ENCODE peak calls at places on chromosomes 6 and 20, in ten cellular contexts. One of them, this sample, is unnamed.

GRCh38 chr6:21332077-21332476 is 261.5 kb upstream of the SOX4 start:
- DNase-seq in psoas muscle: no peak
- DNase-seq in left lung: no peak
- DNase-seq in activated T-cell treated with anti-CD3 and anti-CD28 coated beads, Interleukin-2, amount 50 U/mL, for 1 hour: no peak
- DNase-seq in T-helper 1 cell: no peak
- DNase-seq in lung microvascular endothelial cell: no peak
- DNase-seq in stimulated activated CD4-positive, alpha-beta T cell treated with anti-CD3 and anti-CD28 coated beads, TNF-alpha, amount 100 ng/mL, for 1 hour: no peak
- DNase-seq in cardiac fibroblast: no peak
- DNase-seq in AG09309: no peak
- DNase-seq in A673: no peak
- DNase-seq in this sample: no peak

GRCh38 chr6:105991561-105992314 is 94.4 kb upstream of the PRDM1 start:
- DNase-seq in AG09309: no peak
- DNase-seq in A673: no peak
- DNase-seq in psoas muscle: no peak
- DNase-seq in left lung: no peak
- DNase-seq in cardiac fibroblast: no peak
- DNase-seq in stimulated activated CD4-positive, alpha-beta T cell treated with anti-CD3 and anti-CD28 coated beads, TNF-alpha, amount 100 ng/mL, for 1 hour: no peak
- DNase-seq in activated T-cell treated with anti-CD3 and anti-CD28 coated beads, Interleukin-2, amount 50 U/mL, for 1 hour: peak; percentile 61
- DNase-seq in lung microvascular endothelial cell: no peak
- DNase-seq in T-helper 1 cell: peak; percentile 21
- DNase-seq in this sample: no peak

GRCh38 chr6:53768636-53769035 is 26.2 kb upstream of the LRRC1 start:
- DNase-seq in activated T-cell treated with anti-CD3 and anti-CD28 coated beads, Interleukin-2, amount 50 U/mL, for 1 hour: no peak
- DNase-seq in cardiac fibroblast: no peak
- DNase-seq in AG09309: no peak
- DNase-seq in A673: no peak
- DNase-seq in stimulated activated CD4-positive, alpha-beta T cell treated with anti-CD3 and anti-CD28 coated beads, TNF-alpha, amount 100 ng/mL, for 1 hour: no peak
- DNase-seq in lung microvascular endothelial cell: no peak
- DNase-seq in left lung: no peak
- DNase-seq in T-helper 1 cell: no peak
- DNase-seq in psoas muscle: no peak
- DNase-seq in this sample: no peak

GRCh38 chr6:17985934-17986655 is 1.3 kb downstream of the KIF13A start:
- DNase-seq in activated T-cell treated with anti-CD3 and anti-CD28 coated beads, Interleukin-2, amount 50 U/mL, for 1 hour: no peak
- DNase-seq in psoas muscle: no peak
- DNase-seq in A673: no peak
- DNase-seq in stimulated activated CD4-positive, alpha-beta T cell treated with anti-CD3 and anti-CD28 coated beads, TNF-alpha, amount 100 ng/mL, for 1 hour: no peak
- DNase-seq in cardiac fibroblast: no peak
- DNase-seq in AG09309: no peak
- DNase-seq in lung microvascular endothelial cell: no peak
- DNase-seq in left lung: no peak
- DNase-seq in T-helper 1 cell: no peak
- DNase-seq in this sample: no peak

GRCh38 chr6:139801571-139802321 is 427.3 kb upstream of the CITED2 start:
- DNase-seq in cardiac fibroblast: peak; percentile 41
- DNase-seq in activated T-cell treated with anti-CD3 and anti-CD28 coated beads, Interleukin-2, amount 50 U/mL, for 1 hour: no peak
- DNase-seq in left lung: no peak
- DNase-seq in AG09309: no peak
- DNase-seq in psoas muscle: no peak
- DNase-seq in T-helper 1 cell: no peak
- DNase-seq in lung microvascular endothelial cell: peak; percentile 35
- DNase-seq in stimulated activated CD4-positive, alpha-beta T cell treated with anti-CD3 and anti-CD28 coated beads, TNF-alpha, amount 100 ng/mL, for 1 hour: no peak
- DNase-seq in A673: peak; percentile 40
- DNase-seq in this sample: no peak

GRCh38 chr6:22873531-22874136 is 304.3 kb downstream of the HDGFL1 start:
- DNase-seq in A673: no peak
- DNase-seq in activated T-cell treated with anti-CD3 and anti-CD28 coated beads, Interleukin-2, amount 50 U/mL, for 1 hour: no peak
- DNase-seq in lung microvascular endothelial cell: peak; percentile 57
- DNase-seq in stimulated activated CD4-positive, alpha-beta T cell treated with anti-CD3 and anti-CD28 coated beads, TNF-alpha, amount 100 ng/mL, for 1 hour: no peak
- DNase-seq in left lung: no peak
- DNase-seq in psoas muscle: no peak
- DNase-seq in AG09309: no peak
- DNase-seq in cardiac fibroblast: peak; percentile 75
- DNase-seq in T-helper 1 cell: no peak
- DNase-seq in this sample: no peak

GRCh38 chr20:23161968-23162696 is 76.0 kb upstream of the CD93 start:
- DNase-seq in activated T-cell treated with anti-CD3 and anti-CD28 coated beads, Interleukin-2, amount 50 U/mL, for 1 hour: no peak
- DNase-seq in cardiac fibroblast: peak; percentile 96
- DNase-seq in psoas muscle: peak; percentile 95
- DNase-seq in A673: peak; percentile 46
- DNase-seq in stimulated activated CD4-positive, alpha-beta T cell treated with anti-CD3 and anti-CD28 coated beads, TNF-alpha, amount 100 ng/mL, for 1 hour: no peak
- DNase-seq in left lung: peak; percentile 91
- DNase-seq in lung microvascular endothelial cell: peak; percentile 98
- DNase-seq in T-helper 1 cell: no peak
- DNase-seq in AG09309: no peak
- DNase-seq in this sample: no peak

GRCh38 chr20:49657118-49657901 is 56.4 kb downstream of the B4GALT5 start:
- DNase-seq in stimulated activated CD4-positive, alpha-beta T cell treated with anti-CD3 and anti-CD28 coated beads, TNF-alpha, amount 100 ng/mL, for 1 hour: no peak
- DNase-seq in activated T-cell treated with anti-CD3 and anti-CD28 coated beads, Interleukin-2, amount 50 U/mL, for 1 hour: no peak
- DNase-seq in lung microvascular endothelial cell: no peak
- DNase-seq in T-helper 1 cell: no peak
- DNase-seq in psoas muscle: no peak
- DNase-seq in AG09309: peak; percentile 81
- DNase-seq in left lung: no peak
- DNase-seq in cardiac fibroblast: peak; percentile 72
- DNase-seq in A673: no peak
- DNase-seq in this sample: no peak

GRCh38 chr6:34508425-34508824 is 42.5 kb downstream of the PACSIN1 start:
- DNase-seq in activated T-cell treated with anti-CD3 and anti-CD28 coated beads, Interleukin-2, amount 50 U/mL, for 1 hour: no peak
- DNase-seq in psoas muscle: no peak
- DNase-seq in cardiac fibroblast: no peak
- DNase-seq in AG09309: no peak
- DNase-seq in T-helper 1 cell: no peak
- DNase-seq in A673: no peak
- DNase-seq in left lung: no peak
- DNase-seq in stimulated activated CD4-positive, alpha-beta T cell treated with anti-CD3 and anti-CD28 coated beads, TNF-alpha, amount 100 ng/mL, for 1 hour: no peak
- DNase-seq in lung microvascular endothelial cell: no peak
- DNase-seq in this sample: no peak

GRCh38 chr20:50304883-50305635 is 114.4 kb downstream of the CEBPB start:
- DNase-seq in stimulated activated CD4-positive, alpha-beta T cell treated with anti-CD3 and anti-CD28 coated beads, TNF-alpha, amount 100 ng/mL, for 1 hour: no peak
- DNase-seq in lung microvascular endothelial cell: no peak
- DNase-seq in left lung: peak; percentile 79
- DNase-seq in cardiac fibroblast: peak; percentile 97
- DNase-seq in activated T-cell treated with anti-CD3 and anti-CD28 coated beads, Interleukin-2, amount 50 U/mL, for 1 hour: no peak
- DNase-seq in A673: no peak
- DNase-seq in T-helper 1 cell: no peak
- DNase-seq in AG09309: peak; percentile 88
- DNase-seq in psoas muscle: peak; percentile 96
- DNase-seq in this sample: no peak

GRCh38 chr20:49717693-49718092 is 4.0 kb upstream of the B4GALT5 start:
- DNase-seq in stimulated activated CD4-positive, alpha-beta T cell treated with anti-CD3 and anti-CD28 coated beads, TNF-alpha, amount 100 ng/mL, for 1 hour: no peak
- DNase-seq in AG09309: no peak
- DNase-seq in activated T-cell treated with anti-CD3 and anti-CD28 coated beads, Interleukin-2, amount 50 U/mL, for 1 hour: no peak
- DNase-seq in psoas muscle: peak; percentile 59
- DNase-seq in left lung: no peak
- DNase-seq in lung microvascular endothelial cell: peak; percentile 29
- DNase-seq in cardiac fibroblast: no peak
- DNase-seq in A673: no peak
- DNase-seq in T-helper 1 cell: no peak
- DNase-seq in this sample: no peak

GRCh38 chr6:26415791-26416190 is 13.7 kb downstream of the BTN3A1 start:
- DNase-seq in left lung: no peak
- DNase-seq in activated T-cell treated with anti-CD3 and anti-CD28 coated beads, Interleukin-2, amount 50 U/mL, for 1 hour: no peak
- DNase-seq in lung microvascular endothelial cell: no peak
- DNase-seq in A673: no peak
- DNase-seq in T-helper 1 cell: no peak
- DNase-seq in stimulated activated CD4-positive, alpha-beta T cell treated with anti-CD3 and anti-CD28 coated beads, TNF-alpha, amount 100 ng/mL, for 1 hour: no peak
- DNase-seq in psoas muscle: no peak
- DNase-seq in cardiac fibroblast: no peak
- DNase-seq in AG09309: no peak
- DNase-seq in this sample: no peak

GRCh38 chr6:157530126-157530525 is 149.1 kb downstream of the ZDHHC14 start:
- DNase-seq in activated T-cell treated with anti-CD3 and anti-CD28 coated beads, Interleukin-2, amount 50 U/mL, for 1 hour: no peak
- DNase-seq in lung microvascular endothelial cell: peak; percentile 27
- DNase-seq in stimulated activated CD4-positive, alpha-beta T cell treated with anti-CD3 and anti-CD28 coated beads, TNF-alpha, amount 100 ng/mL, for 1 hour: no peak
- DNase-seq in A673: no peak
- DNase-seq in T-helper 1 cell: no peak
- DNase-seq in cardiac fibroblast: peak; percentile 9
- DNase-seq in psoas muscle: no peak
- DNase-seq in AG09309: no peak
- DNase-seq in left lung: no peak
- DNase-seq in this sample: no peak

GRCh38 chr6:2611092-2611491 is 139.6 kb downstream of the MYLK4 start:
- DNase-seq in stimulated activated CD4-positive, alpha-beta T cell treated with anti-CD3 and anti-CD28 coated beads, TNF-alpha, amount 100 ng/mL, for 1 hour: no peak
- DNase-seq in T-helper 1 cell: no peak
- DNase-seq in cardiac fibroblast: peak; percentile 61
- DNase-seq in A673: no peak
- DNase-seq in activated T-cell treated with anti-CD3 and anti-CD28 coated beads, Interleukin-2, amount 50 U/mL, for 1 hour: no peak
- DNase-seq in AG09309: no peak
- DNase-seq in left lung: no peak
- DNase-seq in psoas muscle: no peak
- DNase-seq in lung microvascular endothelial cell: peak; percentile 75
- DNase-seq in this sample: no peak

GRCh38 chr6:40894962-40895799 is 143.8 kb downstream of the UNC5CL start:
- DNase-seq in lung microvascular endothelial cell: peak; percentile 69
- DNase-seq in activated T-cell treated with anti-CD3 and anti-CD28 coated beads, Interleukin-2, amount 50 U/mL, for 1 hour: no peak
- DNase-seq in T-helper 1 cell: no peak
- DNase-seq in cardiac fibroblast: peak; percentile 56
- DNase-seq in left lung: peak; percentile 53
- DNase-seq in psoas muscle: peak; percentile 73
- DNase-seq in A673: peak; percentile 75
- DNase-seq in AG09309: peak; percentile 17
- DNase-seq in stimulated activated CD4-positive, alpha-beta T cell treated with anti-CD3 and anti-CD28 coated beads, TNF-alpha, amount 100 ng/mL, for 1 hour: no peak
- DNase-seq in this sample: no peak

GRCh38 chr20:63847374-63848002 is 13.8 kb upstream of the ABHD16B start:
- DNase-seq in activated T-cell treated with anti-CD3 and anti-CD28 coated beads, Interleukin-2, amount 50 U/mL, for 1 hour: no peak
- DNase-seq in AG09309: no peak
- DNase-seq in left lung: no peak
- DNase-seq in cardiac fibroblast: peak; percentile 53
- DNase-seq in psoas muscle: no peak
- DNase-seq in T-helper 1 cell: no peak
- DNase-seq in A673: no peak
- DNase-seq in lung microvascular endothelial cell: peak; percentile 53
- DNase-seq in stimulated activated CD4-positive, alpha-beta T cell treated with anti-CD3 and anti-CD28 coated beads, TNF-alpha, amount 100 ng/mL, for 1 hour: no peak
- DNase-seq in this sample: no peak

GRCh38 chr20:35302421-35303335 is 10.5 kb upstream of the FAM83C start:
- DNase-seq in left lung: no peak
- DNase-seq in stimulated activated CD4-positive, alpha-beta T cell treated with anti-CD3 and anti-CD28 coated beads, TNF-alpha, amount 100 ng/mL, for 1 hour: no peak
- DNase-seq in cardiac fibroblast: no peak
- DNase-seq in psoas muscle: no peak
- DNase-seq in T-helper 1 cell: no peak
- DNase-seq in A673: no peak
- DNase-seq in lung microvascular endothelial cell: peak; percentile 24
- DNase-seq in AG09309: no peak
- DNase-seq in activated T-cell treated with anti-CD3 and anti-CD28 coated beads, Interleukin-2, amount 50 U/mL, for 1 hour: no peak
- DNase-seq in this sample: no peak

GRCh38 chr6:155108070-155108815 is 113.1 kb downstream of the TIAM2 start:
- DNase-seq in stimulated activated CD4-positive, alpha-beta T cell treated with anti-CD3 and anti-CD28 coated beads, TNF-alpha, amount 100 ng/mL, for 1 hour: no peak
- DNase-seq in left lung: no peak
- DNase-seq in psoas muscle: no peak
- DNase-seq in A673: no peak
- DNase-seq in lung microvascular endothelial cell: peak; percentile 37
- DNase-seq in activated T-cell treated with anti-CD3 and anti-CD28 coated beads, Interleukin-2, amount 50 U/mL, for 1 hour: no peak
- DNase-seq in cardiac fibroblast: no peak
- DNase-seq in T-helper 1 cell: no peak
- DNase-seq in AG09309: no peak
- DNase-seq in this sample: no peak

GRCh38 chr6:119267506-119267905 is 82.1 kb downstream of the MAN1A1 start:
- DNase-seq in stimulated activated CD4-positive, alpha-beta T cell treated with anti-CD3 and anti-CD28 coated beads, TNF-alpha, amount 100 ng/mL, for 1 hour: no peak
- DNase-seq in AG09309: no peak
- DNase-seq in activated T-cell treated with anti-CD3 and anti-CD28 coated beads, Interleukin-2, amount 50 U/mL, for 1 hour: no peak
- DNase-seq in T-helper 1 cell: no peak
- DNase-seq in psoas muscle: no peak
- DNase-seq in lung microvascular endothelial cell: no peak
- DNase-seq in cardiac fibroblast: no peak
- DNase-seq in left lung: no peak
- DNase-seq in A673: no peak
- DNase-seq in this sample: no peak

GRCh38 chr20:53939554-53940355 is 130.6 kb downstream of the BCAS1 start:
- DNase-seq in lung microvascular endothelial cell: peak; percentile 95
- DNase-seq in T-helper 1 cell: peak; percentile 26
- DNase-seq in psoas muscle: peak; percentile 93
- DNase-seq in activated T-cell treated with anti-CD3 and anti-CD28 coated beads, Interleukin-2, amount 50 U/mL, for 1 hour: peak; percentile 65
- DNase-seq in left lung: peak; percentile 93
- DNase-seq in A673: peak; percentile 98
- DNase-seq in stimulated activated CD4-positive, alpha-beta T cell treated with anti-CD3 and anti-CD28 coated beads, TNF-alpha, amount 100 ng/mL, for 1 hour: no peak
- DNase-seq in cardiac fibroblast: peak; percentile 98
- DNase-seq in AG09309: peak; percentile 89
- DNase-seq in this sample: peak; percentile 33

GRCh38 chr6:132749111-132749510 is 8.6 kb downstream of the VNN2 start:
- DNase-seq in AG09309: peak; percentile 38
- DNase-seq in lung microvascular endothelial cell: no peak
- DNase-seq in cardiac fibroblast: peak; percentile 24
- DNase-seq in T-helper 1 cell: no peak
- DNase-seq in activated T-cell treated with anti-CD3 and anti-CD28 coated beads, Interleukin-2, amount 50 U/mL, for 1 hour: no peak
- DNase-seq in left lung: no peak
- DNase-seq in psoas muscle: no peak
- DNase-seq in stimulated activated CD4-positive, alpha-beta T cell treated with anti-CD3 and anti-CD28 coated beads, TNF-alpha, amount 100 ng/mL, for 1 hour: no peak
- DNase-seq in A673: no peak
- DNase-seq in this sample: no peak